ENCODE peak calls at places on chromosomes 5 and 9, in five cellular contexts. N is stomach, S is HepG2, Z is K562, L is transverse colon. J is an unnamed sample.

GRCh38 chr5:10707198-10708187 is 53.5 kb downstream of the DAP start:
- DNase-seq in N (no peak), S (no peak), Z (no peak), L (no peak), J (no peak)

GRCh38 chr9:37550781-37551180 is 25.4 kb downstream of the FBXO10 start:
- DNase-seq in N (no peak), S (no peak), Z (no peak), L (no peak), J (no peak)

GRCh38 chr5:143920772-143921171 is 108.8 kb downstream of the HMHB1 start:
- DNase-seq in N (no peak), S (no peak), Z (no peak), L (no peak), J (no peak)

GRCh38 chr9:18786196-18786595 is 246.8 kb downstream of the SAXO1 start:
- DNase-seq in N (no peak), S (no peak), Z (no peak), L (no peak), J (no peak)

GRCh38 chr9:108186996-108187395 is 668.8 kb downstream of the ACTL7B start:
- DNase-seq in N (peak), S (no peak), Z (no peak), L (peak), J (no peak)

GRCh38 chr5:430214-430925 is 12.6 kb upstream of the EXOC3 start:
- DNase-seq in N (peak), S (no peak), Z (no peak), L (no peak), J (no peak)

GRCh38 chr9:81754245-81754644 is 64.9 kb upstream of the TLE1 start:
- DNase-seq in N (no peak), S (no peak), Z (no peak), L (no peak), J (no peak)

GRCh38 chr5:139648205-139649081 is at the start of gene CXXC5:
- DNase-seq in N (peak), S (no peak), Z (peak), L (peak), J (peak)

GRCh38 chr5:96243203-96243602 is 189.8 kb downstream of the PCSK1 start:
- DNase-seq in N (no peak), S (no peak), Z (no peak), L (no peak), J (no peak)

GRCh38 chr9:115042781-115043509 is 75.0 kb downstream of the TNC start:
- DNase-seq in N (no peak), S (no peak), Z (no peak), L (no peak), J (no peak)

GRCh38 chr5:80978772-80979317 is 18.7 kb downstream of the RASGRF2 start:
- DNase-seq in N (no peak), S (no peak), Z (no peak), L (no peak), J (no peak)

DNA sequence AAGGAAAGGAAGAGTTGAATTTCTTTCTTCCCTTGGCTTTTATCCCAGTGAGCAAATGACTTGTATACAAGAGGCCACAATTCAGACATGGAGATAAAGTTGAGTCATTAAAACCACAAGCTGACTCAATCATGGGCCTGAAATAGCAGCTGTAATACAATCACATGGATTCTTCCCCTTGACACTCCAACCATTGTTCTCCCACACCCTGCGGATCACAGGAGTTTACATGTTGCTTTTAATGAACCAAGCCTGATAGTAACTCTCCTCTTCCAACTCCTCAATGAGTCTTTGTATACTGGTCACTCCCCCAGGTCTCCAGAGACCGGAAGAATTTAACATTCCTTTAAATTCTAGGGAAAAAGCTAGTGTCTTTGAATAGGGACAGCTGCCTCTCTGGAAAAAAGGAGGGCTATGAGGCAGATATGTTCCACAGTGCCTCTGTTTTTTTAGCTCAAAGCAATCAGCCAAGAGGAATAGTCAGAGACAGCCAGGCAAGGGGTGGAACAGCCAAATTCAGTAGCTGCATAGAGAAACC is 32.4 kb downstream of the PCDHGC5 start:
- DNase-seq in N (no peak), S (peak), Z (no peak), L (peak), J (no peak)
- TF ChIP-seq POLR2AphosphoS5 in N (peak), S (no peak), Z (no peak), L (peak), J (peak)

GRCh38 chr9:120877276-120878034 is 467 bp upstream of the PHF19 start:
- DNase-seq in N (peak), S (peak), Z (peak), L (peak), J (peak)
- TF ChIP-seq POLR2A in N (no peak), S (peak), Z (no peak), L (peak), J (peak)

DNA sequence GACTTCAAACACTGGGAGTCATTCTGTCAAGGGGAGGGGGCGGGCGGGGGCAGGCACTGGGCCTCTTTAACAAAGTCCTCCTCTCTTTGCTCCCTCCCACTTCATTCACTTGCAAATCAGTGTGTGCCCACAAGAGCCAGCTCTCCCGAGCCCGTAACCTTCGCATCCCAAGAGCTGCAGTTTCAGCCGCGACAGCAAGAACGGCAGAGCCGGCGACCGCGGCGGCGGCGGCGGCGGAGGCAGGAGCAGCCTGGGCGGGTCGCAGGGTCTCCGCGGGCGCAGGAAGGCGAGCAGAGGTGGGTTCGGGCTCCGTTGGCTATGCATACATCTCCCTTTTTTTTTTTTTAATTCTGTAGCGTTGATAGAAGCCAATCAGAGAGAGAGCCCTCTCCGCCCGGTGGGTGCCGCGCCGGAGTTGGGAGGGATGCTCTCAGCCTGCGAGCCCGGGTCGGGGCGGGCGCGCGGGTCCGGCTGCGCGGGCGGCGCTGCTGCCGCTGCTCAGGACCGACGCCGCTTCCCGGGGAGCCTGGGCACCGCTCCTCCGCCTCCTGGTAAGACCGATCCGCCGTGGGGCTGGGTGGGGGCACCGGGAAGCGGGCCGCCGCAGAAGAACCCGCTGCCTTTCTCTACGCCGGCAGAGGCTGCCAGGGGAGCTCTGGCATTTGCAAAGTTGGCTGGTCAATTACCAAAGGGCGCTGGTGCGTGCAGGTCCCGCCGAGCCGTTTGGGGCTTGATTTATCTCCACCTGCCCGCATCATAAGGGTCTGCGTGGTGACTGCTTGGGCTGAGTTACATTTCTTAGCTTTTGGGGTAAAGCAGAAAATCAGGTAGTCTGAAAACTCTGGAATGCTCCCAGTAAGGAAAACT is at the start of gene CDH6:
- DNase-seq in N (no peak), S (no peak), Z (no peak), L (peak), J (no peak)
- H3K4me3 ChIP-seq in N (peak), S (no peak), Z (no peak), L (peak), J (peak)

GRCh38 chr5:116492016-116492623 is 82.5 kb downstream of the SEMA6A start:
- DNase-seq in N (no peak), S (peak), Z (no peak), L (no peak), J (no peak)
- TF ChIP-seq POLR2AphosphoS5 in N (no peak), S (no peak), Z (no peak), L (no peak), J (no peak)

GRCh38 chr9:127862075-127863011 is 7.9 kb upstream of the ENG start:
- DNase-seq in N (peak), S (no peak), Z (peak), L (peak), J (peak)
- TF ChIP-seq POLR2A in N (no peak), S (no peak), Z (peak), L (no peak), J (no peak)

GRCh38 chr5:121525731-121526130 is 326.0 kb upstream of the FTMT start:
- DNase-seq in N (no peak), S (no peak), Z (no peak), L (no peak), J (no peak)
- H3K4me3 ChIP-seq in N (no peak), S (no peak), Z (no peak), L (no peak), J (no peak)

GRCh38 chr5:173454764-173455598 is 126.8 kb upstream of the STC2 start:
- DNase-seq in N (no peak), S (peak), Z (peak), L (peak), J (no peak)
- TF ChIP-seq POLR2AphosphoS5 in N (no peak), S (no peak), Z (peak), L (no peak), J (no peak)

GRCh38 chr9:17120203-17120602 is 14.6 kb upstream of the CNTLN start:
- DNase-seq in N (no peak), S (no peak), Z (no peak), L (no peak), J (no peak)

GRCh38 chr9:17116400-17116837 is 18.4 kb upstream of the CNTLN start:
- DNase-seq in N (no peak), S (peak), Z (peak), L (no peak), J (no peak)

GRCh38 chr9:17121264-17121663 is 13.6 kb upstream of the CNTLN start:
- DNase-seq in N (no peak), S (no peak), Z (no peak), L (no peak), J (no peak)

DNA sequence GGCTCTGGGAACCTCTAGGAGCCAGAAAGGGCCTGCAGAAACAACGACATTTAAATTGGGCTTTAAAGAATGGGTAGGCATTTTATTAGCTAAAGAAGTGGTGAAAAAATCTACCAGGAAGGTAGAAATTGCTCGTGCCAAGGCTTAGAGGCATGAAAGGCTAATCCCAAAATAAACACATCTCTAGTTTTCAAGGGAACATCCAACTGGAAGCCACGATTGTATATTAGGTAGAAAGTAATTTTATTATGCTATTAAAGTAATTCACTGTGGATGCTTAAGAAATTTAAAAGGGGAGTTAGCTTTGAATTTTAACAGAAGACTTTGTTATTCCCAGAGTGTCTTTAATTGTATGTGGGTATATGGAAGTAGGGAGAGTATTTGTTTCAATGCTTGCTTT is 17.5 kb upstream of the CNTLN start:
- DNase-seq in N (no peak), S (no peak), Z (no peak), L (no peak), J (peak)
- TF ChIP-seq POLR2A in N (no peak), S (no peak), Z (no peak), L (no peak), J (no peak)

GRCh38 chr5:72179816-72180440 is 72.7 kb downstream of the MAP1B start:
- DNase-seq in N (no peak), S (no peak), Z (no peak), L (no peak), J (peak)
- H3K4me3 ChIP-seq in N (peak), S (no peak), Z (no peak), L (peak), J (no peak)

J was measured in prostate gland.